ENCODE peak calls at places on chromosomes 16 and 17, in ten cellular contexts. X, N, G, T, Q, V, L, D, P and S are unnamed samples.

GRCh38 chr16:17793354-17793753 is 322.6 kb upstream of the XYLT1 start:
- DNase-seq in T (no peak), L (no peak), D (no peak), Q (no peak), X (no peak), G (no peak), N (no peak), V (no peak), P (no peak), S (no peak)

GRCh38 chr16:11024333-11025053 is 80.1 kb downstream of the CLEC16A start:
- DNase-seq in G (peak), Q (no peak), P (no peak), D (no peak), V (no peak), N (no peak), L (no peak), X (no peak), T (no peak), S (no peak)

GRCh38 chr16:23967018-23967417 is 131.2 kb downstream of the PRKCB start:
- DNase-seq in Q (no peak), X (no peak), P (no peak), N (no peak), G (no peak), L (no peak), T (no peak), D (no peak), V (no peak), S (no peak)

GRCh38 chr17:35892091-35892637 is 12.0 kb upstream of the CCL5 start:
- DNase-seq in T (no peak), D (peak), X (no peak), V (no peak), Q (no peak), N (no peak), L (no peak), G (peak), P (peak), S (no peak)

GRCh38 chr17:72134560-72135399 is 14.0 kb downstream of the SOX9 start:
- DNase-seq in X (peak), G (no peak), N (peak), D (no peak), P (peak), L (peak), T (no peak), V (no peak), Q (no peak), S (peak)

GRCh38 chr17:81394377-81394747 is 895 bp upstream of the BAHCC1 start:
- DNase-seq in L (no peak), T (no peak), Q (no peak), D (no peak), V (no peak), X (no peak), N (peak), G (no peak), P (no peak), S (no peak)

GRCh38 chr17:75876938-75877751 is 1.2 kb downstream of the TRIM47 start:
- DNase-seq in G (peak), D (peak), Q (peak), X (peak), P (peak), V (peak), N (peak), L (peak), T (peak), S (peak)

GRCh38 chr17:4043862-4044261 is 79.6 kb upstream of the ATP2A3 start:
- DNase-seq in P (no peak), D (no peak), T (no peak), N (no peak), Q (peak), V (peak), G (no peak), X (no peak), L (no peak), S (no peak)

GRCh38 chr16:23729503-23730424 is 16.7 kb upstream of the ERN2 start:
- DNase-seq in Q (no peak), P (peak), D (peak), T (peak), G (peak), V (no peak), X (peak), N (peak), L (no peak), S (peak)

GRCh38 chr17:15255713-15256454 is 9.2 kb downstream of the PMP22 start:
- DNase-seq in N (peak), Q (no peak), D (peak), G (no peak), P (peak), X (no peak), T (no peak), L (no peak), V (no peak), S (peak)

GRCh38 chr17:61325382-61326073 is 74.1 kb upstream of the TBX2 start:
- DNase-seq in G (no peak), L (peak), V (no peak), N (peak), Q (no peak), D (no peak), P (peak), T (no peak), X (no peak), S (no peak)

GRCh38 chr17:55446581-55447205 is 25.1 kb upstream of the MMD start:
- DNase-seq in G (peak), P (no peak), L (no peak), X (no peak), Q (no peak), V (no peak), T (no peak), N (no peak), D (peak), S (no peak)

GRCh38 chr17:6355196-6355595 is 79.7 kb downstream of the AIPL1 start:
- DNase-seq in V (no peak), L (no peak), G (no peak), Q (no peak), D (no peak), T (no peak), P (no peak), N (no peak), X (no peak), S (no peak)

GRCh38 chr16:25005445-25006306 is 9.5 kb downstream of the ARHGAP17 start:
- DNase-seq in X (no peak), G (no peak), V (no peak), P (peak), Q (no peak), N (peak), D (peak), L (no peak), T (no peak), S (no peak)

GRCh38 chr16:31542763-31543162 is 15.1 kb downstream of the AHSP start:
- DNase-seq in Q (no peak), D (no peak), X (no peak), V (no peak), N (no peak), G (no peak), T (no peak), P (no peak), L (no peak), S (no peak)

GRCh38 chr16:30659507-30660423 is 1.5 kb downstream of the FBRS start:
- DNase-seq in G (no peak), P (no peak), L (no peak), Q (peak), N (peak), V (peak), X (peak), T (no peak), D (peak), S (peak)

GRCh38 chr17:78281249-78281865 is 49.9 kb downstream of the TMEM235 start:
- DNase-seq in N (no peak), G (no peak), D (no peak), Q (no peak), P (no peak), X (no peak), T (no peak), L (no peak), V (no peak), S (peak)

GRCh38 chr17:41919165-41919817 is 540 bp upstream of the ACLY start:
- DNase-seq in G (no peak), D (peak), P (no peak), V (no peak), N (no peak), L (no peak), T (no peak), Q (no peak), X (peak), S (no peak)

GRCh38 chr17:16506188-16506587 is 14.2 kb upstream of the LRRC75A start:
- DNase-seq in D (no peak), G (no peak), V (no peak), N (no peak), Q (no peak), X (no peak), T (no peak), L (no peak), P (no peak), S (no peak)

GRCh38 chr17:72390675-72391501 is 270.1 kb downstream of the SOX9 start:
- DNase-seq in T (no peak), G (peak), D (peak), X (peak), N (peak), V (no peak), L (peak), P (no peak), Q (no peak), S (no peak)

GRCh38 chr17:72432143-72432604 is 311.4 kb downstream of the SOX9 start:
- DNase-seq in T (no peak), D (peak), X (no peak), N (peak), P (no peak), G (no peak), L (no peak), Q (no peak), V (no peak), S (no peak)

GRCh38 chr17:2171725-2172446 is 117.0 kb downstream of the HIC1 start:
- DNase-seq in V (peak), P (peak), X (no peak), G (no peak), T (peak), Q (no peak), L (peak), N (peak), D (peak), S (peak)

GRCh38 chr17:50312311-50312710 is 33.6 kb upstream of the XYLT2 start:
- DNase-seq in V (no peak), X (no peak), T (no peak), P (no peak), D (no peak), G (no peak), Q (no peak), L (no peak), N (no peak), S (no peak)

GRCh38 chr16:11315499-11315898 is 29.8 kb upstream of the RMI2 start:
- DNase-seq in V (no peak), L (peak), D (peak), P (no peak), Q (no peak), N (peak), T (no peak), G (peak), X (peak), S (peak)

GRCh38 chr17:3012926-3013581 is 50.4 kb downstream of the OR1D5 start:
- DNase-seq in G (peak), D (peak), N (peak), P (peak), T (no peak), Q (peak), X (peak), V (peak), L (peak), S (peak)

DNA sequence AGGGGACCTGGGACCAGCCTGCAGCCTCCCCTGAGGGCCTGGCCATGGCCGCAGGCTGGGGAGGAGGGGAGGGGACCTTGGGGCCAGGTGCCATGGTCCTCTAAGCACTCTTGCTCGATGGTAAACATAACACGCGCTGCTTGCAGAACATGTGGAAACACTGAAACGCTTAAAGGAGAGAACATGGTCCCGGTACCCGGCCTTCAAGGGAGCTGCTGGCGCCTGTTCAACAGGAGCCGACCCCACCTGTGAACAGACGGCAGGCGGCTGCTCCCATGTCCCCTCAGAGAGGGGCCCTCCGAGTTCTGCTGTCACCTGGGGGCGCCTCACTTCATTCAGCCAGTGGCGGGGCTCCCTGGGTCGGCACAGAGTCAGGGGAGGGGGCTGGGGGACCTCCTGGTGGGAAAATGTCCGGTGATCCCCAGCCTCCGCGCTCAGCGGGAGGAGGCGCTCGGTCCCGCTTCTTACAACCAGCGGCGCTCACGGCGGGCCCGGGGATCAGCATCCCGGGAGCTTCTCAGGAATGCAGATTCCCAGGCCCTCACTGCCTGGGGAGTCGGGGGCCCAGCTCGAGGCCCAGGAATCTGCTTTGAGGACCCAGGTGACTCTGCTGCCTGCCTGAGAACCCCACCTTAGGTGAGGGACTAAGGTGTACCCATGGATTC is 854 bp upstream of the SSTR5 start:
- DNase-seq in L (no peak), X (no peak), P (no peak), D (no peak), Q (no peak), T (no peak), V (no peak), N (no peak), G (no peak), S (no peak)
- H3K4me3 ChIP-seq in L (no peak), X (no peak), P (no peak), D (no peak), Q (no peak), T (no peak), V (no peak), N (no peak), G (no peak), S (no peak)

DNA sequence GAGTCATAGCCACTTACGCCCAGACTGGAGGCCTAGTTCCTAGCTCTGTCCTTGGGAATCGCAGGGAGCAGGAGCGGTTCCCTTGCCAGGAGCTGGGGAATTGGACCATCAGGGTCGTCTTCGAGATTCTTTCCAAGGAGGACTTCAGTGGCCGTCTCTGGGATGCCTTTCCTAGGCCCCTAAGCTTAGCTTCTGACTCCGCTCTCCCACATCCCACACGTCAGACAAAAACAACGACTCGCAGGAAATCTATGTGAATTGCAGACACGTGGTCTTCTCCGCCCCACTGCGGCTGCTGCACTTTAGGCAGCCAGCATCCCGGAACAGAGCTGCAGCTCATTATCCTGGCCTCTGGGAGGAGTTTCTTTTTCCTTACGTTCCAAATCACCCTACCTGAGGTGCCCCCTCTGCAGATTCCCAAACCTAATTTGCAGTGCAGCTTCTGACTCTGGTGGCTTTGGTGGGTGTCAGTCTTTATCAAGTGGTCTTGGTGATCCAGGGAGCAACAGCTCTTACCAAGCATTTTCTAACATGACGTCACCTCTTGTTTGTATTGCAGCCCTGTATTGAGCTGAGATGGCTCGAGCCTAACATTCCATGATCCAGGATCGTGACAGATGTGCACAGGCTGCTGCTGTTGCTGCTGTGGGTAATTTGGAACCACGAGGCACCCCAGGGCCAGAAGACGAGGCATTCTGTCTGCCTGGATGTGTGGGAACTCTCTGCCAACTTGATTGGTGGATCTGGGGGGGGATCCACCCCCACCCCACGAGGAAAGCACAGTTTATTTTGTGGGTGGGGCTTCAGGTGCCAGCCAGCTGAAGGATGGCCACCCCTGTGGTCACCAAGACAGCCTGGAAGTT is 1.1 kb downstream of the KATNB1 start:
- DNase-seq in G (peak), D (peak), L (peak), T (peak), N (peak), V (peak), X (peak), Q (peak), P (peak), S (peak)
- H3K4me3 ChIP-seq in G (peak), D (peak), L (peak), T (peak), N (peak), V (peak), X (peak), Q (peak), P (peak), S (peak)

GRCh38 chr17:48647103-48647963 is 21.2 kb upstream of the HOXB9 start:
- DNase-seq in T (no peak), G (peak), D (peak), V (no peak), L (no peak), N (peak), Q (no peak), P (peak), X (no peak), S (no peak)
- H3K4me3 ChIP-seq in T (peak), G (peak), D (peak), V (peak), L (peak), N (peak), Q (peak), P (peak), X (no peak), S (peak)

DNA sequence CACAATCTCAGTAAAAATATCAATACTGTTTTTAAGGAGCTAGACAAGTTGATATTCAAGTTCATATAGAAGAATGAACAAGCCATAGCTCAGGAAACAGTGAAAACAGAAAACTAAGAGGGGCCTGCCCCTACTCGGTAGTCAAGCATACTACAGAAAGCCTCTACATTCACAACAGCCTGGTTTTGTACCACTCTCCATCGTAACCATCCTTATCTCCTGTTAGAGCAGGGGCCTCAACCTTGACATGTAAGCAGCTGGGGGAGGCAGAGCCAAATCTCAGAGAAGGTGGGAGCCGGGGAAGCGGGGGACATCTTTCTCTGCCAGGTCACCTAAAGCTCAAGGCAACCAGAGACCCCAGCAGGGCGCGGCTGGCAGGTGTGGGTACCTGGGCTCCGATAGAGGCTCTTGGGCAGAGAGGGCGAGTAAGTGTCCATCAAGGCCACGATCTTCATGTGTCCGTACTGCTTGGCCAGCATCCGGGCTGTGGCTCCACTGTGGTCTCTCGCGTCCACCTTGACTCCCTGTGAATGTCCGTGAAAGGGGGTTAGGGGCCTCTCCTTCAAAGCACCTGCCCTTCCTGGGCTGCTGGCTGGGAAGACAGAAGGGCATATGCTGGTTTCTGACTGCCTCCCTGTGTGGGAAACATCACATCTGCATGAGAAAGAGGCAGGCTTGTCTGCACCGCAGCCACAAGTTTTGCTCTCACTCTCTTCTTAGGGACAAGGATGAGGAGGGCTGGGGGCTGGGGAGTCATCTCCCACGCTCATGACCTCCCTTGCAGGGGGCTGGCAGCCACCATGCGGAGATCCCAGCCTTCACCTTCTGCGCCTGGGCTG is 20.2 kb downstream of the ANKS3 start:
- DNase-seq in N (no peak), D (no peak), T (no peak), L (no peak), P (no peak), V (no peak), Q (no peak), G (no peak), X (no peak), S (no peak)
- H3K4me3 ChIP-seq in N (no peak), D (no peak), T (no peak), L (no peak), P (no peak), V (no peak), Q (no peak), G (no peak), X (no peak), S (no peak)

DNA sequence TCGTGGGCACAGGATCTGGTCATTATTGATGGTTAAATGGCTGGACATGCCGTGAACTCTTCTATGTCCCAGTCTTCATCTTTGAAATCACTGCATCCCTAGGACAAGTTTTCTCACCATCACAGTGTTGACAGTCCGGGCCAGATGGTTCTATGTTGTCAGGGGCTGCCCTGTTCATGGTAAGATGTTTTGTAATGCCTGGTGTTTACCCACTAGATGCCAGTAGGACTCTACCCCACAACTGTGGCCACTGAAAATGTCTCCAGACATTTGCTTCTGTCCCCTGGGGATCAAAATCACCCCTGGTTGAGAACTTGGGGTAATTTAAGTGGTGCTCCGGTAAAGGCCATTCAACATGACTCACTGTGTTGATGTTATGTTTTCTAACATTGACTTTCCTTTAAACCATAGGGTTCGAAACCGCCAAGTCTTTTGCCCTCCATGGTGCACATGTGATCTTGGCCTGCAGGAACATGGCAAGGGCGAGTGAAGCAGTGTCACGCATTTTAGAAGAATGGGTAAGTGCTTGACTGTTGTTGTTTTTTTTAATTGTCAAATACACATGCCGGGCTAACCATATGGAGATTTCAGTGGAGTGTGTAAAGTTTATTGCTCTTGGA is 64.4 kb downstream of the WWOX start:
- DNase-seq in L (no peak), T (no peak), N (no peak), P (no peak), D (no peak), X (no peak), G (no peak), V (no peak), Q (no peak), S (no peak)
- H3K4me3 ChIP-seq in L (no peak), T (no peak), N (no peak), P (no peak), D (no peak), X (no peak), G (no peak), V (no peak), Q (no peak), S (no peak)

GRCh38 chr16:66516808-66517585 is 32.9 kb downstream of the TK2 start:
- DNase-seq in P (peak), X (peak), T (peak), Q (no peak), N (peak), G (peak), V (peak), L (peak), D (peak), S (peak)
- H3K4me3 ChIP-seq in P (peak), X (peak), T (no peak), Q (peak), N (peak), G (peak), V (peak), L (peak), D (no peak), S (peak)